ENCODE peak calls at places on chromosomes 16 and 17, in seven cellular contexts. T is thoracic aorta, M is heart right ventricle, I is AG04450, Y is adipocyte, W is fibroblast of mammary gland, A is left ventricle myocardium inferior. Z is an unnamed sample.

GRCh38 chr16:69443809-69444611 is 19.6 kb downstream of the CYB5B start:
- DNase-seq in T (no peak), M (no peak), I (no peak), Y (peak), W (peak), A (peak), Z (no peak)

GRCh38 chr17:30405161-30405560 is 26.4 kb downstream of the CPD start:
- DNase-seq in T (no peak), M (no peak), I (no peak), Y (no peak), W (no peak), A (no peak), Z (no peak)

GRCh38 chr17:17063546-17064122 is 21.4 kb downstream of the MPRIP start:
- DNase-seq in T (no peak), M (peak), I (no peak), Y (peak), W (no peak), A (peak), Z (no peak)

GRCh38 chr17:17910060-17910459 is 62.1 kb downstream of the TOM1L2 start:
- DNase-seq in T (no peak), M (no peak), I (no peak), Y (no peak), W (no peak), A (no peak), Z (no peak)

GRCh38 chr16:23330583-23331249 is 28.6 kb downstream of the SCNN1B start:
- DNase-seq in T (no peak), M (no peak), I (no peak), Y (no peak), W (no peak), A (no peak), Z (no peak)

GRCh38 chr16:79411805-79412204 is 188.7 kb downstream of the MAF start:
- DNase-seq in T (no peak), M (no peak), I (no peak), Y (no peak), W (no peak), A (no peak), Z (no peak)

GRCh38 chr17:9291912-9292562 is 270.7 kb downstream of the NTN1 start:
- DNase-seq in T (no peak), M (peak), I (peak), Y (peak), W (peak), A (peak), Z (peak)

GRCh38 chr17:7241783-7242716 is at the start of gene GABARAP:
- DNase-seq in T (peak), M (peak), I (peak), Y (peak), W (peak), A (peak), Z (peak)

GRCh38 chr16:70380205-70380918 is 33.7 kb downstream of the DDX19A start:
- DNase-seq in T (no peak), M (peak), I (peak), Y (peak), W (peak), A (peak), Z (no peak)

GRCh38 chr16:88783391-88784073 is 1.5 kb downstream of the PIEZO1 start:
- DNase-seq in T (no peak), M (peak), I (no peak), Y (peak), W (no peak), A (no peak), Z (no peak)

GRCh38 chr17:43517615-43518386 is 28.3 kb downstream of the ETV4 start:
- DNase-seq in T (no peak), M (no peak), I (no peak), Y (peak), W (peak), A (no peak), Z (no peak)

GRCh38 chr17:17077861-17078732 is 35.8 kb downstream of the MPRIP start:
- DNase-seq in T (no peak), M (no peak), I (no peak), Y (no peak), W (no peak), A (no peak), Z (no peak)

GRCh38 chr17:7019839-7020519 is 2.9 kb upstream of the BCL6B start:
- DNase-seq in T (no peak), M (peak), I (no peak), Y (peak), W (peak), A (no peak), Z (peak)

GRCh38 chr17:71035226-71035625 is 865.9 kb downstream of the KCNJ2 start:
- DNase-seq in T (no peak), M (no peak), I (no peak), Y (no peak), W (no peak), A (no peak), Z (no peak)

GRCh38 chr16:3188925-3189825 is 1.2 kb downstream of the OR1F1 start:
- DNase-seq in T (no peak), M (no peak), I (no peak), Y (peak), W (peak), A (no peak), Z (peak)

GRCh38 chr16:66298571-66299120 is 67.8 kb upstream of the CDH5 start:
- DNase-seq in T (no peak), M (no peak), I (no peak), Y (no peak), W (no peak), A (no peak), Z (no peak)

GRCh38 chr16:30876867-30877266 is 17.0 kb downstream of the BCL7C start:
- DNase-seq in T (no peak), M (no peak), I (no peak), Y (no peak), W (peak), A (no peak), Z (no peak)

GRCh38 chr16:85425061-85425662 is 188.0 kb upstream of the GSE1 start:
- DNase-seq in T (no peak), M (no peak), I (no peak), Y (no peak), W (no peak), A (peak), Z (no peak)

GRCh38 chr16:47317465-47318240 is 143.2 kb downstream of the ITFG1 start:
- DNase-seq in T (no peak), M (no peak), I (no peak), Y (no peak), W (no peak), A (no peak), Z (no peak)

GRCh38 chr17:49018673-49019215 is 21.6 kb downstream of the IGF2BP1 start:
- DNase-seq in T (no peak), M (no peak), I (no peak), Y (no peak), W (no peak), A (no peak), Z (peak)

GRCh38 chr16:79272141-79272577 is 328.4 kb downstream of the MAF start:
- DNase-seq in T (no peak), M (no peak), I (no peak), Y (no peak), W (no peak), A (no peak), Z (no peak)

GRCh38 chr17:21345236-21345635 is 30.9 kb upstream of the KCNJ12 start:
- DNase-seq in T (no peak), M (no peak), I (no peak), Y (peak), W (no peak), A (no peak), Z (no peak)

GRCh38 chr16:88960516-88960915 is 16.5 kb downstream of the CBFA2T3 start:
- DNase-seq in T (no peak), M (no peak), I (no peak), Y (no peak), W (no peak), A (no peak), Z (no peak)

GRCh38 chr17:44820631-44821196 is 9.4 kb downstream of the GJC1 start:
- DNase-seq in T (no peak), M (no peak), I (peak), Y (peak), W (peak), A (no peak), Z (no peak)

GRCh38 chr16:67017451-67017750 is 11.5 kb upstream of the CBFB start:
- DNase-seq in T (no peak), M (no peak), I (no peak), Y (no peak), W (no peak), A (no peak), Z (no peak)

GRCh38 chr16:69632836-69633235 is 67.1 kb downstream of the NFAT5 start:
- DNase-seq in T (no peak), M (no peak), I (no peak), Y (no peak), W (no peak), A (no peak), Z (no peak)

GRCh38 chr16:84738255-84739038 is 38.6 kb downstream of the USP10 start:
- DNase-seq in T (no peak), M (peak), I (peak), Y (peak), W (peak), A (peak), Z (peak)

GRCh38 chr16:47561286-47561685 is 100.2 kb downstream of the PHKB start:
- DNase-seq in T (no peak), M (no peak), I (no peak), Y (no peak), W (no peak), A (no peak), Z (no peak)

GRCh38 chr17:75693500-75694481 is 26.7 kb downstream of the SAP30BP start:
- DNase-seq in T (no peak), M (peak), I (no peak), Y (peak), W (peak), A (peak), Z (peak)

GRCh38 chr17:17749921-17750320 is 68.7 kb downstream of the RAI1 start:
- DNase-seq in T (no peak), M (no peak), I (no peak), Y (peak), W (peak), A (no peak), Z (peak)

GRCh38 chr16:492211-492875 is 35.2 kb upstream of the CAPN15 start:
- DNase-seq in T (no peak), M (no peak), I (no peak), Y (no peak), W (no peak), A (no peak), Z (no peak)

GRCh38 chr16:10964891-10965326 is 20.5 kb downstream of the CLEC16A start:
- DNase-seq in T (no peak), M (no peak), I (no peak), Y (no peak), W (no peak), A (no peak), Z (no peak)

GRCh38 chr17:38750312-38751121 is 2.0 kb upstream of the PSMB3 start:
- DNase-seq in T (no peak), M (no peak), I (no peak), Y (peak), W (no peak), A (no peak), Z (no peak)

GRCh38 chr17:82718986-82719685 is 2.6 kb downstream of the FN3KRP start:
- DNase-seq in T (no peak), M (no peak), I (no peak), Y (no peak), W (no peak), A (no peak), Z (no peak)

GRCh38 chr16:68492501-68493411 is 44.4 kb upstream of the SMPD3 start:
- DNase-seq in T (no peak), M (no peak), I (no peak), Y (no peak), W (no peak), A (no peak), Z (no peak)

GRCh38 chr16:73215482-73216377 is 167.8 kb upstream of the ZFHX3 start:
- DNase-seq in T (no peak), M (no peak), I (peak), Y (peak), W (peak), A (no peak), Z (no peak)

GRCh38 chr16:67207857-67208524 is 9.1 kb downstream of the ELMO3 start:
- DNase-seq in T (no peak), M (no peak), I (no peak), Y (peak), W (peak), A (no peak), Z (no peak)

GRCh38 chr17:67246648-67247415 is 1.8 kb upstream of the HELZ start:
- DNase-seq in T (no peak), M (no peak), I (no peak), Y (peak), W (peak), A (no peak), Z (peak)

DNA sequence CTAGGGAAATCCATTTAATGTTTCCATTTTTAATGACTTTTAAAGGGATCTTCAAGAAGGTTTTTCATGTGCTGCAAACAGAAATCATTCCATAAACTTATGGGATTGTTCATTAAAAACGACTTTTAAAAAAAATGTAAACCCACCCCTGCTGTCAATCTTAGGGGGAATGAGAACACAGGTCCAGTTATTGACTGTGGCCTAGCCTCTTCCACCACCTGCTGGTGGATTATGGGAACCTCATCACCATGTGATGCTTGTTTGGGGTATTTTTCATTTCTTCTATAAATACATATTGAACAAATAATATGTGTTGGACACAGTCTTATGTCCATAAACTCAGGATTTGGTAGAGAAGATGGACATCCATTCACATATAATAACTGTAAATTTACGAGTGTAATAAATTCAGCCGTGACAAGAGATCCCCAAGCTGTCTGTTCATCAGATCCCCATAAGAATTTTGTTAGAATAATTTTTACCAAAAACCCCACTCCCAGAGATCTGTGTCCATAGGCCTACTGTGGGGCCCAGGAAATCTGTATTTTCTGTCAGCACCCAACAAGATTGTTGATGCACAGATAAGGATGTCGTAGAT is 42.0 kb upstream of the TMC5 start:
- DNase-seq in T (no peak), M (peak), I (peak), Y (peak), W (peak), A (no peak), Z (peak)
- H3K4me3 ChIP-seq in T (no peak), M (no peak), I (no peak), Y (no peak), W (no peak), A (no peak), Z (no peak)

GRCh38 chr17:5047446-5047845 is 12.2 kb upstream of the SLC52A1 start:
- DNase-seq in T (no peak), M (no peak), I (no peak), Y (no peak), W (no peak), A (no peak), Z (no peak)
- H3K4me3 ChIP-seq in T (no peak), M (no peak), I (no peak), Y (no peak), W (no peak), A (no peak), Z (no peak)

GRCh38 chr17:58412064-58412703 is 5.2 kb downstream of the RNF43 start:
- DNase-seq in T (no peak), M (no peak), I (no peak), Y (no peak), W (no peak), A (no peak), Z (no peak)

GRCh38 chr17:58413684-58414083 is 3.6 kb downstream of the RNF43 start:
- DNase-seq in T (no peak), M (no peak), I (no peak), Y (no peak), W (no peak), A (no peak), Z (no peak)

GRCh38 chr17:58414596-58414997 is 2.7 kb downstream of the RNF43 start:
- DNase-seq in T (no peak), M (no peak), I (no peak), Y (no peak), W (no peak), A (no peak), Z (no peak)

GRCh38 chr17:58411408-58411894 is 5.9 kb downstream of the RNF43 start:
- DNase-seq in T (no peak), M (no peak), I (no peak), Y (no peak), W (no peak), A (no peak), Z (no peak)

GRCh38 chr17:58412910-58413630 is 4.3 kb downstream of the RNF43 start:
- DNase-seq in T (no peak), M (no peak), I (no peak), Y (no peak), W (no peak), A (no peak), Z (no peak)
- H3K4me3 ChIP-seq in T (no peak), M (no peak), I (no peak), Y (no peak), W (no peak), A (peak), Z (no peak)

GRCh38 chr17:78380370-78380769 is 1.9 kb downstream of the PGS1 start:
- DNase-seq in T (no peak), M (no peak), I (no peak), Y (no peak), W (no peak), A (no peak), Z (no peak)
- H3K4me3 ChIP-seq in T (no peak), M (no peak), I (no peak), Y (peak), W (no peak), A (no peak), Z (no peak)

GRCh38 chr16:58464916-58465731 is 34.8 kb upstream of the NDRG4 start:
- DNase-seq in T (no peak), M (no peak), I (no peak), Y (peak), W (no peak), A (no peak), Z (peak)
- H3K4me3 ChIP-seq in T (peak), M (peak), I (no peak), Y (no peak), W (no peak), A (peak), Z (peak)

DNA sequence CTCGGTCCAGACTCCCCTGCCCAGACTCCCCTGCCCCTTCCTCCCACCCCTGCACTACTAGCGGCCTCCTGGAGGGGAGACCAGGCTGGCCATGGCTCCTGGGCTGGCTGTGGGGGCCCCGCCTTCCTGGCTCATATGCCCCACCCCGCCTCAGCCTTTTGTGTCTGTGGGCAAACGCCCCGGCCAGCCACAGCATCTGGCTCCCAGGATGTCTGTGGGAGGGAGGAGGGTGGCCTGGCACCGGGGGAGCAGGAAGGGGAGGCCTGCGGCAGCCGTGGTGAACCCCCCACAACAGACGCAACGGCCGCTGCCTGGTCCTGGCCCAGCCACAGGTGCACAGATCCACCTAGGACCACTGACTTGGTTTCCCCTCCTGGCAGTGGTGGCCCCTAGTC is 32.9 kb downstream of the BAHCC1 start:
- DNase-seq in T (peak), M (no peak), I (no peak), Y (no peak), W (no peak), A (no peak), Z (no peak)
- H3K4me3 ChIP-seq in T (peak), M (no peak), I (no peak), Y (no peak), W (no peak), A (peak), Z (no peak)

DNA sequence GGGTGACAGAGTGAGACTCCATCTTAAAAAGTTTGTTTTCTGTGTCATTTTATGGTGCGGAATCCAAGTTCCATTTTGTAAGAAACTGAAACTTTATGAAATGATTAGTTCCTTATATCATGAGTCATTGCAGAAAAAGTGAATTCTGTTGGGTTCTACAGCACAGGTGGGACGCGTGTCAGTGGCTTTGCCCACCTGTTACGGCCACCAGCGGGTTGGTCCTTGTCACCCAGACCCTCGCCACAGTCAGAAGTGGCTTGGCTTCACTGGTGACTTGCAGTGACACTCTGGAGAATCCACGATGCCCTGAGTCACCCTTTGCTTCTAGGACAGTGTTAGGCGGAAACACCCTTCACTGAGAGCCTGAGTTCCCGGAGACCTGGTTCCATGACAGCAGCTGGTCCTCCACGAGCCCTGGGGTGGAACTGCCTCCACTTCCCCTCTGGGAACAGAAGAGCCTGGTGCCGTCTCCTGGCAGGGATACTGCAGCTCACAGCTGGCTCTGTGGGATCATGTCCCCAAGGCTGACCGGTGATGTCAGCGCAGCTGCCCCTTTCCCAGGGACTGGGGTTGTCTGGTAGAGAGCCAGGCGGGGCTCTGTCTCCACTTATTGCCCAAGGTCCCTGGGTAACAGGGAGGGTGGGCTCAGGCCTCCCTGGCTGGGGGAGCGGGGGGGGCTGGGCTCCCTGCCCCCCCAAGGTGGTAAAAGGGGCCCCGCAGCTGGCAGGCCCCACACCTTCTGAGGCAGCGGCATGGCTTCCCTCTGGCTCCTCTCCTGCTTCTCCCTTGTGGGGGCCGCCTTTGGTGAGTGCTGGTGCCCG is at the start of gene CTRB1:
- DNase-seq in T (no peak), M (no peak), I (no peak), Y (no peak), W (no peak), A (no peak), Z (no peak)
- H3K4me3 ChIP-seq in T (no peak), M (no peak), I (no peak), Y (peak), W (no peak), A (no peak), Z (no peak)